ENCODE peak calls at places on chromosomes 13 and 19, in nine cellular contexts. H is BJ, L is fibroblast of lung, C is thoracic aorta, Z is psoas muscle, S is pancreas, W is small intestine, R is brain microvascular endothelial cell, I is heart right ventricle. J is an unnamed sample.
A peak's percentile ranks its signal among the peaks of the same experiment; 100 is the strongest.

GRCh38 chr13:111210945-111211469 is 95.9 kb downstream of the ARHGEF7 start:
- DNase-seq in H (no peak), L (no peak), C (no peak), Z (no peak), S (no peak), W (no peak), R (no peak), I (no peak), J (no peak)

GRCh38 chr19:55301459-55302331 is 17.9 kb downstream of the BRSK1 start:
- DNase-seq in H (no peak), L (peak; percentile 47), C (peak; percentile 29), Z (peak; percentile 93), S (peak; percentile 98), W (peak; percentile 81), R (peak; percentile 67), I (peak; percentile 93), J (peak; percentile 63)

GRCh38 chr19:58134244-58134643 is 16.3 kb downstream of the ZNF329 start:
- DNase-seq in H (no peak), L (no peak), C (no peak), Z (no peak), S (no peak), W (no peak), R (no peak), I (no peak), J (no peak)

GRCh38 chr13:20174656-20175405 is 14.0 kb upstream of the GJA3 start:
- DNase-seq in H (peak; percentile 76), L (peak; percentile 94), C (peak; percentile 80), Z (peak; percentile 74), S (peak; percentile 65), W (peak; percentile 90), R (peak; percentile 91), I (peak; percentile 44), J (peak; percentile 98)

GRCh38 chr19:10104665-10105221 is 1.4 kb upstream of the PPAN start:
- DNase-seq in H (no peak), L (no peak), C (no peak), Z (peak; percentile 41), S (no peak), W (peak; percentile 76), R (no peak), I (no peak), J (no peak)

GRCh38 chr13:113837554-113838355 is 26.1 kb downstream of the GAS6 start:
- DNase-seq in H (peak; percentile 89), L (peak; percentile 99), C (peak; percentile 93), Z (peak; percentile 99), S (peak; percentile 81), W (peak; percentile 68), R (peak; percentile 96), I (peak; percentile 94), J (peak; percentile 96)

GRCh38 chr13:42959615-42960014 is 32.4 kb downstream of the EPSTI1 start:
- DNase-seq in H (no peak), L (no peak), C (no peak), Z (no peak), S (no peak), W (no peak), R (no peak), I (no peak), J (no peak)

GRCh38 chr19:17647071-17648020 is 40.8 kb downstream of the UNC13A start:
- DNase-seq in H (no peak), L (no peak), C (no peak), Z (peak; percentile 39), S (no peak), W (no peak), R (no peak), I (no peak), J (no peak)

GRCh38 chr19:870963-871401 is 11.5 kb downstream of the CFD start:
- DNase-seq in H (no peak), L (peak; percentile 63), C (no peak), Z (peak; percentile 78), S (peak; percentile 62), W (no peak), R (no peak), I (peak; percentile 81), J (no peak)

GRCh38 chr19:872266-872951 is 12.9 kb downstream of the CFD start:
- DNase-seq in H (no peak), L (peak; percentile 68), C (no peak), Z (peak; percentile 84), S (peak; percentile 58), W (peak; percentile 80), R (no peak), I (no peak), J (peak; percentile 75)

GRCh38 chr19:875265-875879 is 15.9 kb downstream of the CFD start:
- DNase-seq in H (no peak), L (no peak), C (no peak), Z (no peak), S (peak; percentile 56), W (no peak), R (no peak), I (no peak), J (no peak)

GRCh38 chr19:871446-872265 is 12.2 kb downstream of the CFD start:
- DNase-seq in H (no peak), L (peak; percentile 41), C (no peak), Z (peak; percentile 62), S (peak; percentile 60), W (no peak), R (no peak), I (no peak), J (peak; percentile 20)

GRCh38 chr19:873084-874019 is 13.9 kb downstream of the CFD start:
- DNase-seq in H (no peak), L (peak; percentile 55), C (no peak), Z (peak; percentile 59), S (no peak), W (peak; percentile 64), R (no peak), I (no peak), J (peak; percentile 52)
- H3K36me3 ChIP-seq in H (peaks cover 25% of the 10 kb centered on the region), L (peaks cover 27% of the 10 kb centered on the region), C (peaks cover 33% of the 10 kb centered on the region), Z (peaks cover 61% of the 10 kb centered on the region), S (peaks cover 27% of the 10 kb centered on the region), W (peaks cover 4% of the 10 kb centered on the region), R (peaks cover 51% of the 10 kb centered on the region), I (no peaks in the 10 kb centered on the region), J (peaks cover 8% of the 10 kb centered on the region)

DNA sequence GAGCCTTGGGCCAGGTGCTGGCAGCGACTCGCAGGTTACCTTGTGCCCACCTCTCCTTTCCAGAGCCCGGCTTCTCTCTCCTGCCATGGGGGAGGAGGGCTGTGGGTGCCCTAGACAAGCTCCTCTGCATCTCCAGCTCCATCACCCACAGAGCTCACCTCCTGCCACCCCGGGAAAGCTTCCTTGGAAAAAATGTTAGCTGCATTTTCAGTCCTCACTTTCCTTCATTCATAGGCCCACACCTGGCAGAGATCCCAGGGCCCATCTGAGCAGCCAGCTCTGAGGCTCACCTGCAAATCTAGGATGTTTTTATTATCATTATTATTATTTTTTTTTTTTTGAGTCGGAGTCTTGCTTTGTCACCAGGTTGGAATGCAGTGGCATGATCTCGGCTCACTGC is 36.8 kb downstream of the ZFR2 start:
- DNase-seq in H (no peak), L (no peak), C (no peak), Z (no peak), S (no peak), W (no peak), R (no peak), I (no peak), J (no peak)
- H3K36me3 ChIP-seq in H (no peaks in the 10 kb centered on the region), L (no peaks in the 10 kb centered on the region), C (no peaks in the 10 kb centered on the region), Z (no peaks in the 10 kb centered on the region), S (no peaks in the 10 kb centered on the region), W (no peaks in the 10 kb centered on the region), R (no peaks in the 10 kb centered on the region), I (no peaks in the 10 kb centered on the region), J (no peaks in the 10 kb centered on the region)

GRCh38 chr19:14463747-14464146 is 11.4 kb downstream of the PTGER1 start:
- DNase-seq in H (no peak), L (no peak), C (no peak), Z (no peak), S (no peak), W (no peak), R (no peak), I (no peak), J (no peak)

GRCh38 chr19:14471436-14472187 is 3.5 kb downstream of the PTGER1 start:
- DNase-seq in H (no peak), L (no peak), C (no peak), Z (no peak), S (no peak), W (no peak), R (no peak), I (no peak), J (no peak)

GRCh38 chr19:14470031-14470876 is 4.9 kb downstream of the PTGER1 start:
- DNase-seq in H (no peak), L (no peak), C (no peak), Z (no peak), S (no peak), W (no peak), R (no peak), I (no peak), J (no peak)

GRCh38 chr19:14467391-14467790 is 7.8 kb downstream of the PTGER1 start:
- DNase-seq in H (no peak), L (no peak), C (no peak), Z (no peak), S (no peak), W (no peak), R (no peak), I (no peak), J (no peak)

GRCh38 chr19:14467816-14468215 is 7.3 kb downstream of the PTGER1 start:
- DNase-seq in H (no peak), L (no peak), C (no peak), Z (no peak), S (no peak), W (no peak), R (no peak), I (no peak), J (no peak)
- H3K36me3 ChIP-seq in H (peaks cover 43% of the 10 kb centered on the region), L (peaks cover 17% of the 10 kb centered on the region), C (peaks cover 65% of the 10 kb centered on the region), Z (peaks cover 74% of the 10 kb centered on the region), S (peaks cover 38% of the 10 kb centered on the region), W (no peaks in the 10 kb centered on the region), R (peaks cover 57% of the 10 kb centered on the region), I (no peaks in the 10 kb centered on the region), J (no peaks in the 10 kb centered on the region)

GRCh38 chr19:13963603-13964105 is 11.3 kb downstream of the DCAF15 start:
- DNase-seq in H (no peak), L (no peak), C (no peak), Z (no peak), S (no peak), W (no peak), R (no peak), I (no peak), J (no peak)

GRCh38 chr19:13962738-13963602 is 10.7 kb downstream of the DCAF15 start:
- DNase-seq in H (no peak), L (peak; percentile 54), C (no peak), Z (peak; percentile 58), S (no peak), W (no peak), R (no peak), I (no peak), J (no peak)

GRCh38 chr19:13960863-13961784 is 8.8 kb downstream of the DCAF15 start:
- DNase-seq in H (no peak), L (no peak), C (no peak), Z (no peak), S (no peak), W (no peak), R (no peak), I (no peak), J (no peak)

GRCh38 chr19:13959962-13960862 is 7.9 kb downstream of the DCAF15 start:
- DNase-seq in H (no peak), L (no peak), C (no peak), Z (peak; percentile 64), S (no peak), W (no peak), R (no peak), I (no peak), J (no peak)

DNA sequence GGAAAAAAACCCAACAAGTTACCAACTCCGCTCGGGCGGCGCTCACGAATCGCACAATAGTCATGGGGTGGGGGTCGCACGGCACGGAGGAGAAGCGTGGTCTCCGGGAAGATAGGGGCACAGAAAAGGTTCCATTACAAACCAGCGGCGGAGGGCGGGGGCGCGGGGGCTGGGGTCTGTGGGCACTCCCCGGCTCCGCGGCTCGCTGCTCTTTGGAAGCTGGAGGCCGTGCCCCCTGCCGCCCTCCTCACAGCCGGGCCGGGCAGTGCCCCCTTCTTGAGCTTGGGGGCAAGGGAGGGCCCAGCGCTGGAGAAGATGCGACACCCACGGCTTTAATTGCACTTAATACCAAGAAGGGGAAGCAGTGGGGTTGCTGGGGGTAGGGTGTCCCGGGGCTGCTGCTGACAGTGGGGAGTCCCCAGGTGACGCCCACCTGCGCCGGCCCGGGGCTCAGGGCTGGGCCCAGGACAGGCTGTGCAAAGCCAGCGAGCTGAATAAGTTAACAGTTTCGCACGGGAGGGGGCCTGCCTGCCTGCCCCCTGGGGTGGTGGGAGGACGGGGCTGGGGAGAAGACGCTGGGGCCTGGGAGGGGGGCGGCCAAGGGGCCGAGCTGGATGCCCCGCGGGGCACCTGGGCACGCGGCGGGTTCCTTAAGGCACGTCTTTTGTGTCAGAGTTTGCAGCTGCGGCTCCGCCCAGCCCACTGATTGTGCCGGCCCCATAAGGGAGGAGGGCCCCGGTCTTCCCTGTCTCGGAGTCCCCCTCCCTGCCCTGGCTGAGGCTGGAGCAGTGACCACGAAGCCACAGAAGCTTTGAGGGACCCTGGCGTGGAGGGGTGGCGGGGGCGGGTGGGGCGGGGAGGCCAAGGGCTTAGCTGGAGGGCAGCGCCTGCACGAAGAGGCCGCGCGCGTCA is 9.8 kb downstream of the DCAF15 start:
- DNase-seq in H (no peak), L (no peak), C (no peak), Z (no peak), S (no peak), W (no peak), R (no peak), I (no peak), J (no peak)
- H3K36me3 ChIP-seq in H (peaks cover 23% of the 10 kb centered on the region), L (peaks cover 34% of the 10 kb centered on the region), C (peaks cover 41% of the 10 kb centered on the region), Z (peaks cover 95% of the 10 kb centered on the region), S (peaks cover 51% of the 10 kb centered on the region), W (peaks cover 16% of the 10 kb centered on the region), R (peaks cover 42% of the 10 kb centered on the region), I (peaks cover 4% of the 10 kb centered on the region), J (peaks cover 21% of the 10 kb centered on the region)

J was measured in bronchial epithelial cell.